ENCODE peak calls at places on chromosomes 12 and 14, in five cellular contexts. Y, J, Z, C and G are unnamed samples. For H3K27me3, the result is how much of the 10 kb centered on the place peaks cover.

GRCh38 chr12:71752887-71753286 is 1.8 kb upstream of the RAB21 start:
- DNase-seq in Y (no peak), C (no peak), J (no peak), Z (no peak), G (no peak)

GRCh38 chr12:107912421-107913004 is 138.0 kb downstream of the ASCL4 start:
- DNase-seq in Z (no peak), Y (peak), C (peak), J (peak), G (peak)

GRCh38 chr12:49539406-49540228 is 787 bp downstream of the KCNH3 start:
- DNase-seq in Y (no peak), J (peak), C (no peak), Z (no peak), G (no peak)

GRCh38 chr12:3035815-3036702 is 41.1 kb upstream of the TSPAN9 start:
- DNase-seq in C (no peak), Y (no peak), J (no peak), Z (no peak), G (no peak)

GRCh38 chr12:79487386-79488110 is 203.2 kb downstream of the PAWR start:
- DNase-seq in C (no peak), J (no peak), Z (no peak), Y (no peak), G (no peak)

GRCh38 chr12:104490850-104491249 is 34.1 kb downstream of the CHST11 start:
- DNase-seq in C (no peak), Y (no peak), Z (no peak), J (no peak), G (no peak)

GRCh38 chr12:84760091-84760490 is 152.5 kb downstream of the SLC6A15 start:
- DNase-seq in Y (no peak), C (no peak), J (no peak), Z (no peak), G (no peak)

GRCh38 chr12:48296586-48297396 is 53.9 kb downstream of the ZNF641 start:
- DNase-seq in Z (peak), J (peak), C (no peak), Y (no peak), G (peak)

GRCh38 chr14:69090187-69090789 is 62.6 kb downstream of the DCAF5 start:
- DNase-seq in Y (no peak), J (no peak), Z (no peak), C (peak), G (peak)

GRCh38 chr12:12349711-12350665 is at the start of gene MANSC1:
- DNase-seq in Z (peak), J (peak), Y (peak), C (peak), G (peak)

GRCh38 chr12:34598352-34598827 is 576.1 kb downstream of the ALG10 start:
- DNase-seq in Z (no peak), C (no peak), Y (no peak), J (peak), G (no peak)

GRCh38 chr12:63164911-63165310 is 13.9 kb upstream of the AVPR1A start:
- DNase-seq in J (no peak), Y (no peak), C (no peak), Z (no peak), G (no peak)

GRCh38 chr12:70178038-70178437 is 65.2 kb upstream of the CNOT2 start:
- DNase-seq in Y (no peak), C (no peak), Z (no peak), J (no peak), G (no peak)

GRCh38 chr14:59086241-59086899 is 102.1 kb upstream of the DAAM1 start:
- DNase-seq in Z (no peak), J (no peak), Y (no peak), C (no peak), G (no peak)

GRCh38 chr12:122308811-122309210 is 42.5 kb upstream of the VPS33A start:
- DNase-seq in Z (no peak), C (no peak), J (no peak), Y (no peak), G (no peak)

GRCh38 chr12:18683603-18684002 is 54.2 kb downstream of the PLCZ1 start:
- DNase-seq in C (no peak), Z (no peak), Y (no peak), J (no peak), G (no peak)

GRCh38 chr12:65881965-65882413 is 57.7 kb downstream of the HMGA2 start:
- DNase-seq in C (no peak), Z (peak), J (peak), Y (no peak), G (peak)

GRCh38 chr14:103719766-103720165 is 4.2 kb downstream of the ZFYVE21 start:
- DNase-seq in Z (no peak), C (no peak), Y (no peak), J (no peak), G (no peak)

GRCh38 chr14:96663076-96663475 is 134.1 kb upstream of the VRK1 start:
- DNase-seq in C (no peak), Z (no peak), J (no peak), Y (no peak), G (no peak)

GRCh38 chr14:105527381-105528196 is 1.2 kb downstream of the TMEM121 start:
- DNase-seq in Z (no peak), C (no peak), J (no peak), Y (no peak), G (no peak)
- H3K4me3 ChIP-seq in Z (peak), C (peak), J (peak), Y (no peak), G (peak)

GRCh38 chr12:207804-208203 is 6.2 kb downstream of the SLC6A12 start:
- DNase-seq in Y (no peak), J (no peak), Z (no peak), C (no peak), G (no peak)
- H3K27me3 ChIP-seq in Y (under half), J (under half), Z (under half), C (under half), G (under half)

GRCh38 chr12:6092784-6093722 is 31.4 kb downstream of the VWF start:
- DNase-seq in C (no peak), J (peak), Y (no peak), Z (no peak), G (no peak)
- H3K4me3 ChIP-seq in C (no peak), J (no peak), Y (no peak), Z (no peak), G (no peak)

GRCh38 chr12:114447274-114447716 is 41.4 kb upstream of the TBX5 start:
- DNase-seq in J (no peak), Y (no peak), Z (no peak), C (peak), G (no peak)
- H3K27me3 ChIP-seq in J (under half), Y (under half), Z (under half), C (half or more), G (half or more)

DNA sequence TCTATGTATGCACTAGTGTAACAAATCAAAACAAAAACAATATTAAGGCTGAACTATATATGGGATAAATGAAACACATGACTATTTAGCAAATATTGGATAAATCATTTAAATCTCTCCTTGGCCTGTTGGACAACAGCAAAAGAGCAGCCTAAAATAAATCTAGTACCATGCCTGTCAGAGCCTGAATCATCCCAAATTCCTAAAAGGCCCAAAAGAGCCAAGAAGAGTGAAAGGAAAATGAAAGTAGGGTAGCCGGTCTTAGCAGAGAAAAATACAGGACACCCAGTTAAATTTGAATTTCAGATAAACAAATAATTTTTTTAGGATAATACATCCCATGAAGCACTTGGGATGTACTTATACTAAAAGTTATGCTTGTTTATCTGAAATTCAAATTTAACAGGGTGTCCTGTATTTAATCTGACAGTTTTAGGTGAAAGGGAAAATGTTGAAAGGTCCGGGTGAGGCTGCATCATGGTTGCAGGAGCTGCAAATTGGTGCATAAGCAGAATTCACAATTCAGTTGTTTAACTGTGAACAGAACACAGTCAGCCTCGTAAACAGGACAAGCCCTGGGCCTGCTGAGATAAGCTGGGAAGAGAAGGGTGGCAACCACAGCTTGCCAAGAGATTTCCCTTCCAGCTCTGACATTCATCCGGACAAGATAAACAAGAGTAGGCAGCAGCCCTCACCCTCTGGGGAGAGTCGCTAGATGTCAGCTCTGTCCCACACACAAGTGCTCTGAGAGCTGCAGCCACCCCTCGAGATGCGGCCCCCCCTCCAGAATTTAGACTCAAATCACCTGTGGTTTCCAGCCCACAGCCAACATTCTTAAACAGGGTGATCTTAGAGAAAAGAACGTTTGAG is 30.3 kb downstream of the DMAC2L start:
- DNase-seq in J (no peak), C (peak), Y (no peak), Z (peak), G (peak)
- H3K4me3 ChIP-seq in J (no peak), C (no peak), Y (no peak), Z (peak), G (no peak)

DNA sequence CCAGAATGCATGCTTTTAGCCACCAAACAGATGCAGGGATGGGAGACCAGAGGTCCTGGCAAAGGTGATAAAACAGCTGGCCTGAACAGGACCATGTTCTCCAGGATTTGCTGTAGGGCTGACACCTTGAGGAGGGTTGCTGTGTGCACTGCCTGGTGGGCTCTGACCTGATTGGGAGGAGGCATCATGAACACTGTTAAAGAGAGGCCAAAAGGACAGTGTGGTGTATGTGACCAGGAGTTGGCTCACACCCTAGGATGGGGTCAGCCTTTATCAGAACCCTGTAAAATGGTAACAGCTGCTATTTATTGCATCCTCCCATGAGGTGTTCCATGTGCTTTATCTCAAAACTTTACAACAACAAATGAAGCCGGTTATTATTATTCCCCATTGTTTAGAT is 8.8 kb downstream of the SYNDIG1L start:
- DNase-seq in J (no peak), Y (no peak), C (no peak), Z (no peak), G (no peak)
- H3K27me3 ChIP-seq in J (under half), Y (under half), C (under half), Z (under half), G (under half)